ENCODE peak calls at places on chromosomes 1 and 21, in four cellular contexts. O, M, X and Y are unnamed samples.

GRCh38 chr1:200739499-200740290 is 1.0 kb downstream of the CAMSAP2 start:
- DNase-seq in O (no peak), M (no peak), X (no peak), Y (peak)

GRCh38 chr1:52553372-52554266 is 727 bp upstream of the TUT4 start:
- DNase-seq in O (peak), M (peak), X (peak), Y (peak)

GRCh38 chr1:64000021-64000420 is 203.4 kb upstream of the UBE2U start:
- DNase-seq in O (no peak), M (no peak), X (no peak), Y (no peak)

GRCh38 chr1:10787274-10787673 is 9.2 kb downstream of the CASZ1 start:
- DNase-seq in O (no peak), M (no peak), X (no peak), Y (no peak)

GRCh38 chr1:226678701-226679100 is 60.4 kb downstream of the ITPKB start:
- DNase-seq in O (no peak), M (no peak), X (no peak), Y (no peak)

GRCh38 chr1:201254625-201255469 is 28.5 kb upstream of the PKP1 start:
- DNase-seq in O (peak), M (peak), X (peak), Y (peak)

GRCh38 chr21:45260191-45260795 is 27.4 kb downstream of the POFUT2 start:
- DNase-seq in O (no peak), M (no peak), X (no peak), Y (no peak)

GRCh38 chr1:59917026-59917784 is 9.4 kb downstream of the CYP2J2 start:
- DNase-seq in O (no peak), M (no peak), X (peak), Y (no peak)

GRCh38 chr1:185895208-185895900 is 161.2 kb downstream of the HMCN1 start:
- DNase-seq in O (no peak), M (no peak), X (no peak), Y (no peak)